ENCODE peak calls at places on chromosomes 6 and 20, in six cellular contexts. W is hepatocyte; J is GM23338; S is CD8-positive, alpha-beta T cell; L is uterus; D is PC-3. H is an unnamed sample.

GRCh38 chr6:25217275-25217674 is 61.9 kb upstream of the CARMIL1 start:
- DNase-seq in L (no peak), W (no peak), S (no peak), J (no peak), D (no peak), H (no peak)

GRCh38 chr20:1897486-1897885 is 2.3 kb downstream of the SIRPA start:
- DNase-seq in W (no peak), J (no peak), L (peak; percentile 39), S (no peak), D (no peak), H (no peak)

GRCh38 chr6:36357872-36358234 is 21.2 kb upstream of the BNIP5 start:
- DNase-seq in D (no peak), S (peak; percentile 38), J (no peak), W (peak; percentile 48), L (no peak), H (no peak)

GRCh38 chr6:45504947-45505346 is 127.2 kb upstream of the SUPT3H start:
- DNase-seq in L (no peak), W (peak; percentile 43), J (peak; percentile 83), D (peak; percentile 63), S (no peak), H (no peak)

GRCh38 chr6:397604-398003 is 6.1 kb downstream of the IRF4 start:
- DNase-seq in S (no peak), D (no peak), L (no peak), W (no peak), J (no peak), H (no peak)

GRCh38 chr6:89553446-89553845 is 85.1 kb downstream of the LYRM2 start:
- DNase-seq in J (no peak), W (no peak), S (no peak), L (no peak), D (no peak), H (no peak)

GRCh38 chr6:110083875-110084585 is 95.4 kb downstream of the WASF1 start:
- DNase-seq in D (no peak), W (no peak), J (peak; percentile 4), L (no peak), S (no peak), H (no peak)

GRCh38 chr20:53736122-53736756 is 142.6 kb upstream of the ZNF217 start:
- DNase-seq in L (no peak), W (no peak), S (no peak), D (peak; percentile 41), J (no peak), H (no peak)

GRCh38 chr6:143673638-143674037 is 4.1 kb upstream of the PHACTR2 start:
- DNase-seq in D (peak; percentile 91), S (no peak), W (peak; percentile 89), L (peak; percentile 25), J (peak; percentile 50), H (no peak)

GRCh38 chr6:11429577-11429976 is 108.0 kb upstream of the TMEM170B start:
- DNase-seq in D (no peak), J (peak; percentile 36), L (no peak), W (no peak), S (no peak), H (no peak)

GRCh38 chr6:115514656-115515055 is 546.0 kb downstream of the FRK start:
- DNase-seq in J (no peak), D (no peak), S (no peak), W (peak; percentile 24), L (no peak), H (no peak)

GRCh38 chr6:148572676-148573335 is 174.0 kb upstream of the UST start:
- DNase-seq in L (no peak), J (no peak), D (no peak), W (no peak), S (no peak), H (no peak)

GRCh38 chr20:35478804-35479472 is 23.5 kb downstream of the CEP250 start:
- DNase-seq in W (no peak), L (no peak), J (peak; percentile 50), D (no peak), S (no peak), H (no peak)

GRCh38 chr6:169971171-169971861 is 219.9 kb downstream of the ERMARD start:
- DNase-seq in L (no peak), J (no peak), S (no peak), W (no peak), D (no peak), H (no peak)

GRCh38 chr6:133040025-133040838 is 200.9 kb upstream of the EYA4 start:
- DNase-seq in D (peak; percentile 55), S (no peak), W (peak; percentile 18), J (peak; percentile 59), L (no peak), H (no peak)

GRCh38 chr6:52505726-52506501 is 70.9 kb downstream of the TRAM2 start:
- DNase-seq in W (no peak), S (no peak), L (peak; percentile 45), D (no peak), J (peak; percentile 38), H (no peak)

GRCh38 chr6:142568857-142569597 is 267.2 kb downstream of the ADGRG6 start:
- DNase-seq in J (no peak), W (no peak), L (no peak), D (no peak), S (no peak), H (no peak)

GRCh38 chr20:21523398-21523868 is 9.6 kb upstream of the NKX2-2 start:
- DNase-seq in S (no peak), D (no peak), J (no peak), W (no peak), L (no peak), H (no peak)

GRCh38 chr6:76876922-76877553 is 586.3 kb downstream of the HTR1B start:
- DNase-seq in S (no peak), J (peak; percentile 96), W (peak; percentile 91), L (no peak), D (peak; percentile 76), H (no peak)

GRCh38 chr20:11721411-11721810 is 196.3 kb upstream of the BTBD3 start:
- DNase-seq in S (no peak), D (no peak), W (no peak), J (no peak), L (no peak), H (no peak)

GRCh38 chr6:111474106-111474505 is 8.9 kb downstream of the REV3L start:
- DNase-seq in W (no peak), J (no peak), D (no peak), L (no peak), S (no peak), H (no peak)
- TF ChIP-seq CTCF in W (no peak), J (no peak), D (no peak), L (no peak), S (no peak), H (no peak)

GRCh38 chr20:58670659-58671058 is 19.6 kb downstream of the STX16 start:
- DNase-seq in J (no peak), D (no peak), S (no peak), W (no peak), L (no peak), H (no peak)
- H3K4me3 ChIP-seq in J (peak overlapping the region; percentile 5), D (no peak overlapping the region), S (no peak overlapping the region), W (no peak overlapping the region), L (no peak overlapping the region), H (no peak overlapping the region)

DNA sequence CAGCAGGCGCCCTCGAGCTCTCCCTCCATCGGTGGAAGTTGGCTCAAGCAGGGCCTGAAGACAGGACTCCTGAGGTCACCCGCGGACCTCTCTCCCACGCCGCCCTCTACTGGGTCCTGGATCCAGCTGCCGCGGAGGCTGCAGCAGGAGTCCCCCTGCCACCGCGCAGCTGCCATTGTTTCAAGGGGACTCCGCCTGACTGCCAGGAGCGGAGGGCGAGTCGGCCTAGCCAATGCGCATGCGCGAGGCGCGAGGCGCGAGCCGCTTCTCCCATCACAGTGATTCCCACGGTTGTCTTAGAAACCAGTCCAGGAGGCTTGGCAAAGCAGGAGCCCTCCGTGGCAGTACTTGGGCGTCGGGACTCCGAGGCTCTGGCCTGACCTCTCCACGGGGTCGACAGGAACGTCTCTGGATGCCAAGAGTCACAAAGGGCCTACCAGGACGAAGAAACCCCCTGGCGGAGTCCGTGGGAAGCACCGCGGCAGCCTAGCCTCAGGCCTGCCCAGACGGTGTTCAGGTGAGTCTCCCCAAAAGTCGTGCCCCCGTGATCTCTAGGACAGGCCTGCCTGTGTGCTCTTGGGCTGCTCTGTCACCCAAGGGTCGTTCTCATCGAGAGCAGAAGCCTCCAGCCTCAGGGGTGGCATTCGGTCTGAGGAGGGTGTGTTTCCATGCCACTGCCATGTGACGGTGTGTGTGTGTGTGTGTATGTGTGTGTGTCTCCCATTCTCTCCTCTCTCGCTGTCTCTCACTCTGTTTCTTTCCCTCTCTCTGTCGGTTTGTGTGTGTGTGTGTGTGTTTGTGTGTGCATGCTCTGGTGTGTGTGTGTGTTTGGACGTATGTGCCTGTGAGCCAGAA is 290.6 kb upstream of the ZNF337 start:
- DNase-seq in S (peak; percentile 65), D (no peak), W (peak; percentile 46), J (peak; percentile 45), L (peak; percentile 48), H (no peak)
- TF ChIP-seq CTCF in S (peak; percentile 31), D (no peak), W (peak; percentile 17), J (peak; percentile 46), L (peak; percentile 18), H (peak; percentile 76)

DNA sequence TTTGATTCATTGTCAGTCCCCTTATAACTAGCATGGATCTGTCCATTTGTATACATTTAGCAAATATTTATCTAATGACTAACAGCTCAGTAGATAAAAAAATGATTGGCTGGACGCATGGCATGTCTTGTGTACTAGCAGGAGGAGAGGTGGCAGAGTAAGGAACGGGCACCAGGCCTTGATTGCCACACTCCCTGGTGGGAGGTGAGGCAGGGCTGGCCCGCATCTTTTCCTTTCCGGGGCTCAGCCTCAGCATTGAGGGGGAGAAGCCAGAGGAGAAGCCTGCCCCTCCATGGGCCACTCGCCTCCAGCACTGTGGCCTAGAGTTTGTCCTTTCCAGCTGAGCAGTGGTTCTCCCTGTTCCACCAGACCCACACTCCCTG is 84.9 kb upstream of the TMEM181 start:
- DNase-seq in S (no peak), L (no peak), D (peak; percentile 89), W (peak; percentile 11), J (no peak), H (no peak)
- H3K4me3 ChIP-seq in S (no peak overlapping the region), L (no peak overlapping the region), D (peak overlapping the region; percentile 51), W (no peak overlapping the region), J (no peak overlapping the region), H (peak overlapping the region; percentile 17)

GRCh38 chr20:33731693-33732165 is at the start of gene ZNF341:
- DNase-seq in J (peak; percentile 91), S (peak; percentile 89), W (peak; percentile 97), D (peak; percentile 84), L (peak; percentile 90), H (no peak)

GRCh38 chr20:33729101-33729500 is 2.7 kb upstream of the ZNF341 start:
- DNase-seq in J (no peak), D (no peak), W (no peak), L (no peak), S (no peak), H (no peak)

GRCh38 chr20:33730946-33731692 is 677 bp upstream of the ZNF341 start:
- DNase-seq in W (no peak), L (no peak), D (no peak), S (no peak), J (no peak), H (no peak)

GRCh38 chr20:33733654-33734576 is 2.1 kb downstream of the ZNF341 start:
- DNase-seq in W (peak; percentile 73), L (no peak), J (peak; percentile 49), S (no peak), D (peak; percentile 70), H (no peak)

GRCh38 chr20:33732166-33732970 is 572 bp downstream of the ZNF341 start:
- DNase-seq in S (peak; percentile 81), D (peak; percentile 67), J (peak; percentile 87), W (no peak), L (no peak), H (peak; percentile 72)
- TF ChIP-seq CTCF in S (no peak), D (peak; percentile 24), J (no peak), W (no peak), L (no peak), H (peak; percentile 27)